ENCODE peak calls at places on chromosome 12, in seven cellular contexts. H is GM23248, T is spleen, A is DND-41, Y is IMR-90, U is upper lobe of left lung, S is A549. M is an unnamed sample.

GRCh38 chr12:64918288-64918687 is 93.8 kb downstream of the TBC1D30 start:
- DNase-seq in H (no peak), T (no peak), A (no peak), Y (no peak), U (no peak), S (no peak), M (no peak)

GRCh38 chr12:57165741-57166140 is 18.3 kb upstream of the LRP1-AS start:
- DNase-seq in H (peak; percentile 88), T (no peak), A (no peak), Y (no peak), U (no peak), S (peak; percentile 85), M (no peak)

GRCh38 chr12:47846294-47846996 is 26.7 kb upstream of the HDAC7 start:
- DNase-seq in H (no peak), T (peak; percentile 49), A (no peak), Y (no peak), U (no peak), S (no peak), M (no peak)

GRCh38 chr12:52441320-52441911 is 7.2 kb upstream of the KRT75 start:
- DNase-seq in H (peak; percentile 82), T (no peak), A (no peak), Y (peak; percentile 2), U (no peak), S (peak; percentile 14), M (no peak)

GRCh38 chr12:74538491-74539258 is 1.0 kb downstream of the ATXN7L3B start:
- DNase-seq in H (peak; percentile 40), T (peak; percentile 82), A (peak; percentile 37), Y (no peak), U (peak; percentile 10), S (peak; percentile 14), M (no peak)

GRCh38 chr12:5102261-5102789 is 58.6 kb downstream of the KCNA5 start:
- DNase-seq in H (peak; percentile 91), T (no peak), A (no peak), Y (peak; percentile 94), U (no peak), S (no peak), M (no peak)

GRCh38 chr12:3236345-3237153 is 159.4 kb downstream of the TSPAN9 start:
- DNase-seq in H (peak; percentile 51), T (no peak), A (peak; percentile 39), Y (peak; percentile 72), U (no peak), S (peak; percentile 44), M (no peak)

GRCh38 chr12:122354958-122355641 is 67.4 kb downstream of the CLIP1 start:
- DNase-seq in H (no peak), T (no peak), A (no peak), Y (no peak), U (peak; percentile 26), S (no peak), M (no peak)

GRCh38 chr12:43482311-43483085 is 69.5 kb downstream of the ADAMTS20 start:
- DNase-seq in H (no peak), T (no peak), A (no peak), Y (no peak), U (no peak), S (no peak), M (no peak)

GRCh38 chr12:130428116-130428515 is 90.4 kb downstream of the PIWIL1 start:
- DNase-seq in H (no peak), T (peak; percentile 49), A (no peak), Y (no peak), U (no peak), S (no peak), M (no peak)

GRCh38 chr12:117403586-117404139 is 42.2 kb upstream of the NOS1 start:
- DNase-seq in H (no peak), T (no peak), A (no peak), Y (no peak), U (no peak), S (no peak), M (no peak)

GRCh38 chr12:53299101-53299453 is 418 bp upstream of the MYG1 start:
- DNase-seq in H (peak; percentile 92), T (no peak), A (no peak), Y (peak; percentile 85), U (no peak), S (peak; percentile 67), M (no peak)

GRCh38 chr12:119668315-119668651 is 350 bp downstream of the PRKAB1 start:
- DNase-seq in H (peak; percentile 43), T (no peak), A (no peak), Y (peak; percentile 8), U (no peak), S (no peak), M (no peak)

GRCh38 chr12:49187184-49187583 is 1.7 kb downstream of the TUBA1A start:
- DNase-seq in H (peak; percentile 84), T (no peak), A (no peak), Y (peak; percentile 61), U (no peak), S (peak; percentile 20), M (no peak)

GRCh38 chr12:25256826-25257225 is 6.1 kb upstream of the KRAS start:
- DNase-seq in H (no peak), T (no peak), A (no peak), Y (no peak), U (no peak), S (no peak), M (no peak)

GRCh38 chr12:6927999-6928702 is 392 bp downstream of the ATN1 start:
- DNase-seq in H (peak; percentile 48), T (peak; percentile 84), A (no peak), Y (no peak), U (peak; percentile 87), S (no peak), M (no peak)

GRCh38 chr12:50927356-50927755 is 25.0 kb upstream of the HIGD1C start:
- DNase-seq in H (no peak), T (no peak), A (no peak), Y (no peak), U (no peak), S (no peak), M (no peak)

GRCh38 chr12:122412851-122413433 is 9.5 kb downstream of the CLIP1 start:
- DNase-seq in H (peak; percentile 20), T (no peak), A (no peak), Y (no peak), U (no peak), S (no peak), M (no peak)

GRCh38 chr12:132686831-132687210 is 321 bp downstream of the POLE start:
- DNase-seq in H (peak; percentile 70), T (no peak), A (peak; percentile 47), Y (no peak), U (no peak), S (no peak), M (no peak)

GRCh38 chr12:54383041-54383609 is 1.4 kb downstream of the ZNF385A start:
- DNase-seq in H (peak; percentile 98), T (peak; percentile 44), A (no peak), Y (peak; percentile 96), U (no peak), S (peak; percentile 83), M (no peak)

GRCh38 chr12:5521456-5522325 is 89.8 kb downstream of the NTF3 start:
- DNase-seq in H (no peak), T (no peak), A (no peak), Y (no peak), U (no peak), S (no peak), M (no peak)

GRCh38 chr12:4824415-4824814 is 85.3 kb upstream of the KCNA1 start:
- DNase-seq in H (peak; percentile 80), T (no peak), A (no peak), Y (peak; percentile 74), U (no peak), S (peak; percentile 15), M (no peak)

GRCh38 chr12:115811929-115812328 is 465.6 kb downstream of the MED13L start:
- DNase-seq in H (no peak), T (no peak), A (no peak), Y (no peak), U (no peak), S (no peak), M (no peak)

GRCh38 chr12:52267699-52268098 is 6.7 kb upstream of the KRT86 start:
- DNase-seq in H (no peak), T (no peak), A (no peak), Y (no peak), U (no peak), S (no peak), M (no peak)

GRCh38 chr12:65937181-65937641 is 112.9 kb downstream of the HMGA2 start:
- DNase-seq in H (peak; percentile 51), T (no peak), A (no peak), Y (peak; percentile 35), U (no peak), S (no peak), M (no peak)
- H3K27ac ChIP-seq in H (peak overlapping the region; percentile 17), T (no peak overlapping the region), A (no peak overlapping the region), Y (no peak overlapping the region), U (no peak overlapping the region), S (no peak overlapping the region), M (no peak overlapping the region)

GRCh38 chr12:28027947-28028724 is 55.6 kb upstream of the PTHLH start:
- DNase-seq in H (peak; percentile 29), T (no peak), A (peak; percentile 42), Y (peak; percentile 45), U (peak; percentile 34), S (no peak), M (no peak)
- H3K4me1 ChIP-seq in H (peaks cover 41% of the 10 kb centered on the region), T (no peaks in the 10 kb centered on the region), A (peaks cover 73% of the 10 kb centered on the region), Y (peaks cover 11% of the 10 kb centered on the region), U (no peaks in the 10 kb centered on the region), S (peaks cover 40% of the 10 kb centered on the region), M (no peaks in the 10 kb centered on the region)

DNA sequence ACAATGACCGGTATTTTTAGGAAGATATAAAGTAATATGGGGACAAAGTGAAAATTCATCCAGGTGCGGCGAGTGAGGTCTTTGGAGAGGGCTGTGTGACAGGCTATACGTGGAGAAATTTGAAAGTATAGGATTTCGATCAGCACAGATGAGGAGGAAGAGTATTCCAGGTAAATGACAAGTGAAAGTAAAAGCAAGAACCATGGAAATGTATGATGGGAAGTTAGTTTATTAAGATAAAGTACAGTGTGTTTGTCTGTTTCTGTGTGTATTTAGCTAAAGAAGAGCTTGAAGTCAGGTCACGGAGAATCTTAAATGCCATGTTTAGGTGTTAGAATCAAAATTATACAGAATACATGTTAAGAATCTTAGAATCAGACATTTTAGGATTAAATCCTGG is 239.0 kb downstream of the CPNE8 start:
- DNase-seq in H (no peak), T (no peak), A (no peak), Y (no peak), U (no peak), S (no peak), M (no peak)
- H3K4me3 ChIP-seq in H (no peak overlapping the region), T (no peak overlapping the region), A (no peak overlapping the region), Y (no peak overlapping the region), U (no peak overlapping the region), S (no peak overlapping the region), M (no peak overlapping the region)

DNA sequence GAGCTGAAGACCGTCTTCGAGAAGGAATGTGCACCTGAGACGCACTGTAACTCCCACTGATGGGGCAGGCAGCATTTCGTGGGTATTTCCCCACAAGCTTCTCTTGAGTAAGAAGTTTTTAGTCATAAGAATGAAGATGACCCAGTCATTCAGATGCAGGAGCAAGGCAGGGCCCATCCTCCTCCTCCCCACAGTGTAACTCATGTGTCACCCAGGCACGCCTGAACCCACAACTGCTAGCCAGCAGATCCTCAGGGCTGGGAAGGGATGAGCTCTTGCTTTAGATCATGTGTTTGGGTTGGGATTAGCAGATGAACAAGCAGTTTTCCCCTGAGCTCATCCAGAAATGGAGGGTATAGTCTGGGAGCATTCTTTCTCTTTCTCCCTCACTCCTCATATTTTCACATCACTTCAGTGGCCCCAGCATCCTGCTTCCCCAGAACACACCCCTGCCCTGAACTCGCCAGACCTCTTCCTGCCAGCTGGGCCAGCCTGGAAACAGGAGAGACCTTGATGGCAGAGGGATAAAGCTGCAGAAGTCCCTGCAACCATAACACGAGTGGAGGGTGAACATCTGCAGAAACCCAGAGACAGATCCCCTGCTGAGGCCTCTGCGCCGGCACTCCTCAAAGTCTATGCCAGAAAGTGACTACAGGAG is 73.3 kb downstream of the B4GALNT3 start:
- DNase-seq in H (peak; percentile 99), T (no peak), A (no peak), Y (peak; percentile 64), U (no peak), S (no peak), M (no peak)
- H3K27ac ChIP-seq in H (peak overlapping the region; percentile 94), T (peak overlapping the region; percentile 35), A (no peak overlapping the region), Y (no peak overlapping the region), U (no peak overlapping the region), S (no peak overlapping the region), M (peak overlapping the region; percentile 77)

M was measured in esophagus squamous epithelium.